ENCODE peak calls at places on chromosomes 7 and 10, in five cellular contexts. P, S, X, B and J are unnamed samples.

GRCh38 chr7:46569117-46569433 is 648.0 kb upstream of the IGFBP3 start:
- DNase-seq in P (no peak), S (no peak), X (no peak), B (no peak), J (no peak)

GRCh38 chr7:77482015-77482414 is 55.1 kb upstream of the PTPN12 start:
- DNase-seq in P (no peak), S (no peak), X (peak; percentile 69), B (no peak), J (no peak)

GRCh38 chr7:12389089-12389700 is 14.5 kb downstream of the VWDE start:
- DNase-seq in P (no peak), S (peak; percentile 45), X (peak; percentile 32), B (peak; percentile 11), J (no peak)

GRCh38 chr7:73985737-73986141 is 42.2 kb upstream of the ELN start:
- DNase-seq in P (peak; percentile 28), S (no peak), X (no peak), B (no peak), J (no peak)

GRCh38 chr7:43585521-43585920 is 2.6 kb downstream of the STK17A start:
- DNase-seq in P (no peak), S (no peak), X (no peak), B (no peak), J (no peak)

GRCh38 chr10:29658984-29659769 is 24.4 kb upstream of the SVIL start:
- DNase-seq in P (no peak), S (no peak), X (peak; percentile 41), B (peak; percentile 74), J (no peak)

GRCh38 chr7:134509010-134509409 is 18.4 kb upstream of the AKR1B10 start:
- DNase-seq in P (no peak), S (no peak), X (no peak), B (no peak), J (no peak)

GRCh38 chr10:79491171-79491835 is 21.0 kb upstream of the EIF5AL1 start:
- DNase-seq in P (no peak), S (no peak), X (no peak), B (no peak), J (no peak)

DNA sequence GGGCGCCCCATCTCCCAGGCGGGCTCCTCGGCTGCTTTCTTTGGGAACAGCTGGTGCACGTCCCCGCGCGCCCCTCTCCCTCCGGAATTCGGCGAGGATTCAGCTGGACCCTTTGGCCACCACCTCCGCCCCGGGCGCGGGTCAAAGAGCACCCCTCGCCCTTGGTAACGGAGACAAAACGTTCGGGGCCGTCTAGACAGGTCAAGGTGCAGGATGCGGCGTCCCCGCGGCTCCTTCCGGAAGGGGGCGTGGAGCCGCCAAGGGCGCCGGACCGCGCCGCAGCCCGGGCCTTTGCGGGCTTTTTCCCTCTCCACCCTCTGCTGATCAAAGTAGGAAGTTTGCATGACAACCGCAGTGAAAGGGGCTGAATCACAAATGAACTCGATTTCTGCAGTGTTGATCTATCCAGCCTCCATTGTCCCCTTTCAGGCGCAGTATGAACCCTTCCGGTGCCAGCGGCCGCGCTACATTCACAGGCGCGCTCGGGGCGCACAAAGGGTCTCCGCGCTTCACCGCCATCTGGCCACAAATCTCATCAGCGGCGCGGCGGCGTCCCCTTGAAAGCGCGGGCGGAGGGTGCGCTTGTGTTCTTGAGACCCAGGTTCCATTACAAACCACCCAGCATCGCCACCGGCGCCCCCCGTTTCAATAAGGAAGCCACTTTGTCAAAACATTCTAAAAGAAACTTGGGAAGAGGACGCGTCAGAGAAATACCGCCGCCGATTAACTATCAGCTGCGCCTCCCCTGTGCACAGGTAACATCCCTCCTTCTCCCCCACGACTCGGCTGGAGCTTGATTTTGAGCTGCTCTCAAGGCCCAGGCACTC is 36.4 kb downstream of the CNPY1 start:
- DNase-seq in P (no peak), S (peak; percentile 61), X (no peak), B (no peak), J (no peak)
- TF ChIP-seq CTCF in P (no peak), S (peak; percentile 45), X (no peak), B (no peak), J (peak; percentile 20)

GRCh38 chr7:2325028-2325625 is 10.9 kb upstream of the SNX8 start:
- DNase-seq in P (no peak), S (no peak), X (no peak), B (no peak), J (no peak)

GRCh38 chr7:2316578-2316977 is 2.3 kb upstream of the SNX8 start:
- DNase-seq in P (no peak), S (no peak), X (no peak), B (no peak), J (no peak)

GRCh38 chr7:2315787-2316186 is 1.5 kb upstream of the SNX8 start:
- DNase-seq in P (no peak), S (no peak), X (no peak), B (no peak), J (no peak)

GRCh38 chr7:2317556-2318293 is 3.5 kb upstream of the SNX8 start:
- DNase-seq in P (no peak), S (no peak), X (no peak), B (no peak), J (no peak)

DNA sequence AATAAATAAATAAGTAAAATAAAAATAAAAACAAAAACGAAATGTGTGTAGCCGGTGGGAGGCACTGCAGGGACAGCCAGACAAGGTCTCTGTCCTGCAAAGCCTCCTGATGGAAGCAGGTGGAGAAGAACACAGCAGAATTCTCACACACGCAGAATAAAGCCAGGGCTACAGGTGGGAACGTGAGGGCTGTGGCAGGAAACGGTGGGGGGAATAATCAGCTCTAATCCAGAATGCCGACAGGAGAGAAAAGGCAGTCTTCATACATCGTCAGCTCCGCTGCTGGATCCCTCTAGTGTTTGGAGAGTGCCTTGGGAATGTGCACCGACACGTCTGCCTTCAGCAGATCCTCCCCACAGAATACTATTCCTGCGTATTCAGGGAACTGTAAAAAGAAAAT is 6.8 kb upstream of the SNX8 start:
- DNase-seq in P (no peak), S (no peak), X (no peak), B (no peak), J (no peak)
- TF ChIP-seq CTCF in P (no peak), S (peak; percentile 36), X (no peak), B (no peak), J (peak; percentile 53)

DNA sequence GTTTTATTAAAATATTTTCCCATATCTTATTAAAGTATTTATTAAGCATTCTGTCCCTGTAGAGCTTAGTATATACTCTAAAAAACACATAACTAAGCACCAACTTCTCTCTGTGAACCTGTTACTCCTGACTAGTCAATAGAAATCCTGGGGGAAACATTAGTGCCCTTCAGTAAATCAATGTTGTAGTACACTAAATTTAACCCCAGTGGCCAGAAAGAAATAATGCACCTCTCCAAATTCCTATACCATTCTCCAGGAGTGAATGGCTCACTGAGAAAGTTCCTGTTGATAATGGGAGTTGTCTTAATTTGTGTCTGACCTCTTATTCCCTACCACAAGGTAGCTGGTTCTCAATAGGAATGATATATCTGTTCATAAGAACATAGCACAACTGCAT is 188.2 kb downstream of the SEMA3D start:
- DNase-seq in P (no peak), S (no peak), X (no peak), B (no peak), J (no peak)
- TF ChIP-seq CTCF in P (no peak), S (peak; percentile 30), X (no peak), B (no peak), J (peak; percentile 36)

DNA sequence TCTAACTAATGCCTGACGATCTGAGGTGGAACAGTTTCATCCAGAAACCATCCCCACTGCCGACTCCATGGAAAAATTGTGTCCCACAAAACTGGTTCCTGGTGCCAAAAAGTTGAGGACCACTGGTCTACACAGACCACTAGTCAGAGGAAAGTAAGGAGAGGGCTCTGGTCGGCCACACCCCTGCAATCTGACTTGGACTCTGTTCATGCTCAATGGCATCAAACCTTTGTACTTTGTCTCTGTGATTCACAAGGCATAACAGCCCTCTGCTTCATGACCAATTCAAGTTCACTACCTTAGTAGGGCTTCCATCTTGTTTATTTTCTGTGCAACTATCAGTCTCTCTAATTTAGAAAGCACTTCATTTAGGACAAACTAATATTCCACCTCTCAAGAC is 1.8 kb downstream of the TUBAL3 start:
- DNase-seq in P (no peak), S (no peak), X (no peak), B (no peak), J (no peak)
- TF ChIP-seq CTCF in P (no peak), S (no peak), X (no peak), B (no peak), J (no peak)

DNA sequence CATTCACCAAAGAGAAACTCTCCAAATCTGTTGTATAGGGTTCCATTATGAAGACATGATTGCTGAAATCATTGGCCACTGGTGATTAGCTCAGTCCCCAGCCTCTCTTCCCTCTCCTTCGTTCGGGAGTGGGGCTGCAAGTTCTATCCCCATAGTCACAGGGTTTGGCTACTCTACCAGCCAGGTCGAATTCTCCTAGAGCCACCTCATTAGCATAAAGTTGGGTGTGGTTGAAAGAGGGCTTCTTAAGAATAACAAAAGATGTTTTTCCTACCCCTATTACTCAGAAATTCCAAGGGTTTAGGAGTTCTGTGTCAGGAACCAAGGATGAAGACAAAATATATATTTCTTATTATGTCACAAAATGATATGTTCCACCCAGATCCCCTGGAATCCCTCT is 166.2 kb upstream of the YAE1 start:
- DNase-seq in P (no peak), S (no peak), X (no peak), B (no peak), J (no peak)
- TF ChIP-seq CTCF in P (no peak), S (no peak), X (no peak), B (no peak), J (no peak)

GRCh38 chr10:105806-106205 is 29.4 kb upstream of the ZMYND11 start:
- DNase-seq in P (no peak), S (no peak), X (no peak), B (no peak), J (no peak)
- TF ChIP-seq CTCF in P (no peak), S (no peak), X (no peak), B (no peak), J (no peak)